ENCODE peak calls at places on chromosomes 13 and 19, in four cellular contexts. One of them, this sample, is unnamed.

GRCh38 chr19:38676023-38676877 is 28.8 kb downstream of the ACTN4 start:
- DNase-seq in NCI-H1092: no peak
- DNase-seq in fibroblast of the conjunctiva: no peak
- DNase-seq in sigmoid colon: no peak
- DNase-seq in this sample: no peak

GRCh38 chr19:4534836-4535658 is at the start of gene PLIN5:
- DNase-seq in NCI-H1092: peak
- DNase-seq in fibroblast of the conjunctiva: peak
- DNase-seq in sigmoid colon: peak
- DNase-seq in this sample: no peak

GRCh38 chr19:7067716-7068115 is 1.8 kb upstream of the ZNF557 start:
- DNase-seq in NCI-H1092: no peak
- DNase-seq in fibroblast of the conjunctiva: no peak
- DNase-seq in sigmoid colon: no peak
- DNase-seq in this sample: no peak

GRCh38 chr13:99973163-99973785 is 1.7 kb upstream of the ZIC5 start:
- DNase-seq in NCI-H1092: no peak
- DNase-seq in fibroblast of the conjunctiva: no peak
- DNase-seq in sigmoid colon: no peak
- DNase-seq in this sample: no peak

GRCh38 chr13:27463500-27463899 is 13.1 kb upstream of the MTIF3 start:
- DNase-seq in NCI-H1092: no peak
- DNase-seq in fibroblast of the conjunctiva: no peak
- DNase-seq in sigmoid colon: no peak
- DNase-seq in this sample: no peak

GRCh38 chr13:114282143-114282685 is 813 bp downstream of the UPF3A start:
- DNase-seq in NCI-H1092: peak
- DNase-seq in fibroblast of the conjunctiva: no peak
- DNase-seq in sigmoid colon: peak
- DNase-seq in this sample: no peak

GRCh38 chr13:20475927-20476691 is 49.5 kb downstream of the CRYL1 start:
- DNase-seq in NCI-H1092: no peak
- DNase-seq in fibroblast of the conjunctiva: no peak
- DNase-seq in sigmoid colon: no peak
- DNase-seq in this sample: no peak

GRCh38 chr19:18756896-18757295 is 34.2 kb downstream of the COMP start:
- DNase-seq in NCI-H1092: no peak
- DNase-seq in fibroblast of the conjunctiva: no peak
- DNase-seq in sigmoid colon: no peak
- DNase-seq in this sample: no peak

GRCh38 chr13:42119875-42120274 is 71.4 kb downstream of the DGKH start:
- DNase-seq in NCI-H1092: peak
- DNase-seq in fibroblast of the conjunctiva: no peak
- DNase-seq in sigmoid colon: no peak
- DNase-seq in this sample: no peak

GRCh38 chr13:51000576-51001260 is 91.1 kb downstream of the RNASEH2B start:
- DNase-seq in NCI-H1092: peak
- DNase-seq in fibroblast of the conjunctiva: peak
- DNase-seq in sigmoid colon: peak
- DNase-seq in this sample: peak

GRCh38 chr19:13034636-13035035 is 39.4 kb downstream of the NFIX start:
- DNase-seq in NCI-H1092: no peak
- DNase-seq in fibroblast of the conjunctiva: no peak
- DNase-seq in sigmoid colon: no peak
- DNase-seq in this sample: no peak

This sample was measured in NCI-H187 treated with DMSO at 0.1 percent for 48 hours.